ENCODE peak calls at places on chromosome 2, in nine cellular contexts. J is endodermal cell; Y is neural crest cell; C is mesenchymal stem cell; R is chondrocyte; D is CD4-positive, alpha-beta T cell; K is WTC11; M is HT1080; F is NB4. I is an unnamed sample.

GRCh38 chr2:128783896-128784295 is 465.2 kb upstream of the HS6ST1 start:
- DNase-seq in J (no peak), Y (no peak), C (no peak), R (no peak), D (no peak), K (no peak), M (no peak), F (no peak), I (no peak)

GRCh38 chr2:96262306-96262705 is 3.5 kb downstream of the TMEM127 start:
- DNase-seq in J (no peak), Y (no peak), C (no peak), R (no peak), D (no peak), K (no peak), M (no peak), F (no peak), I (no peak)

GRCh38 chr2:68721482-68722071 is 13.0 kb upstream of the ARHGAP25 start:
- DNase-seq in J (no peak), Y (no peak), C (no peak), R (no peak), D (no peak), K (no peak), M (peak), F (peak), I (no peak)

GRCh38 chr2:172927381-172928357 is 148.0 kb upstream of the MAP3K20 start:
- DNase-seq in J (no peak), Y (no peak), C (no peak), R (no peak), D (no peak), K (no peak), M (no peak), F (no peak), I (no peak)

GRCh38 chr2:7989823-7990222 is 692.0 kb upstream of the ID2 start:
- DNase-seq in J (no peak), Y (no peak), C (no peak), R (no peak), D (no peak), K (no peak), M (no peak), F (no peak), I (no peak)

GRCh38 chr2:129117427-129117826 is 798.8 kb upstream of the HS6ST1 start:
- DNase-seq in J (no peak), Y (no peak), C (peak), R (no peak), D (no peak), K (no peak), M (no peak), F (no peak), I (no peak)

GRCh38 chr2:35891936-35892335 is 463.6 kb upstream of the CRIM1 start:
- DNase-seq in J (no peak), Y (no peak), C (no peak), R (no peak), D (no peak), K (no peak), M (no peak), F (no peak), I (no peak)

GRCh38 chr2:42096869-42097591 is 49.2 kb downstream of the PKDCC start:
- DNase-seq in J (peak), Y (no peak), C (no peak), R (no peak), D (no peak), K (no peak), M (no peak), F (no peak), I (no peak)

GRCh38 chr2:47078541-47079482 is 76.3 kb downstream of the STPG4 start:
- DNase-seq in J (no peak), Y (no peak), C (no peak), R (no peak), D (no peak), K (no peak), M (no peak), F (no peak), I (no peak)

GRCh38 chr2:164178835-164179470 is 442.3 kb downstream of the GRB14 start:
- DNase-seq in J (no peak), Y (no peak), C (peak), R (no peak), D (no peak), K (no peak), M (peak), F (no peak), I (no peak)

GRCh38 chr2:176261136-176261535 is 8.1 kb upstream of the MTX2 start:
- DNase-seq in J (no peak), Y (no peak), C (no peak), R (no peak), D (no peak), K (no peak), M (no peak), F (no peak), I (no peak)

GRCh38 chr2:233384017-233384416 is 29.7 kb downstream of the DGKD start:
- DNase-seq in J (peak), Y (no peak), C (no peak), R (no peak), D (no peak), K (no peak), M (no peak), F (peak), I (no peak)

GRCh38 chr2:220569380-220569779 is 942.0 kb downstream of the SLC4A3 start:
- DNase-seq in J (no peak), Y (no peak), C (no peak), R (no peak), D (no peak), K (no peak), M (no peak), F (no peak), I (no peak)

GRCh38 chr2:225735844-225736243 is 336.3 kb downstream of the NYAP2 start:
- DNase-seq in J (no peak), Y (no peak), C (peak), R (no peak), D (no peak), K (no peak), M (peak), F (no peak), I (no peak)

GRCh38 chr2:102455061-102455670 is 17.9 kb upstream of the SLC9A4 start:
- DNase-seq in J (no peak), Y (no peak), C (no peak), R (no peak), D (no peak), K (no peak), M (no peak), F (no peak), I (no peak)

GRCh38 chr2:219965287-219965870 is 337.9 kb downstream of the SLC4A3 start:
- DNase-seq in J (peak), Y (no peak), C (no peak), R (no peak), D (no peak), K (peak), M (no peak), F (no peak), I (no peak)

GRCh38 chr2:6835467-6835866 is 30.2 kb downstream of the CMPK2 start:
- DNase-seq in J (no peak), Y (no peak), C (no peak), R (no peak), D (no peak), K (no peak), M (peak), F (no peak), I (no peak)

GRCh38 chr2:71681626-71682025 is 228.3 kb downstream of the DYSF start:
- DNase-seq in J (no peak), Y (no peak), C (no peak), R (no peak), D (no peak), K (peak), M (no peak), F (no peak), I (peak)

GRCh38 chr2:63856302-63856600 is 14.6 kb downstream of the UGP2 start:
- DNase-seq in J (no peak), Y (no peak), C (no peak), R (no peak), D (peak), K (no peak), M (no peak), F (no peak), I (no peak)

GRCh38 chr2:42101641-42102605 is 54.1 kb downstream of the PKDCC start:
- DNase-seq in J (peak), Y (peak), C (peak), R (no peak), D (peak), K (peak), M (no peak), F (no peak), I (no peak)

GRCh38 chr2:29295843-29296242 is 180.6 kb downstream of the CLIP4 start:
- DNase-seq in J (peak), Y (peak), C (no peak), R (no peak), D (no peak), K (peak), M (no peak), F (peak), I (no peak)

GRCh38 chr2:99654419-99654818 is 164.6 kb upstream of the REV1 start:
- DNase-seq in J (no peak), Y (no peak), C (no peak), R (no peak), D (no peak), K (no peak), M (peak), F (no peak), I (no peak)

GRCh38 chr2:173101687-173102086 is 26.0 kb downstream of the MAP3K20 start:
- DNase-seq in J (no peak), Y (no peak), C (peak), R (no peak), D (no peak), K (no peak), M (no peak), F (no peak), I (no peak)

GRCh38 chr2:238006500-238006899 is 39.7 kb downstream of the UBE2F start:
- DNase-seq in J (no peak), Y (no peak), C (no peak), R (no peak), D (no peak), K (no peak), M (no peak), F (no peak), I (no peak)

GRCh38 chr2:160255401-160255800 is 55.3 kb upstream of the ITGB6 start:
- DNase-seq in J (no peak), Y (no peak), C (no peak), R (no peak), D (no peak), K (no peak), M (no peak), F (no peak), I (no peak)

GRCh38 chr2:204849887-204850286 is 304.6 kb downstream of the PARD3B start:
- DNase-seq in J (no peak), Y (no peak), C (no peak), R (no peak), D (no peak), K (no peak), M (no peak), F (no peak), I (no peak)

GRCh38 chr2:45729753-45730512 is 78.5 kb downstream of the PRKCE start:
- DNase-seq in J (peak), Y (no peak), C (no peak), R (no peak), D (no peak), K (no peak), M (no peak), F (peak), I (no peak)

GRCh38 chr2:39429738-39430137 is 7.3 kb downstream of the MAP4K3 start:
- DNase-seq in J (no peak), Y (no peak), C (no peak), R (no peak), D (no peak), K (no peak), M (no peak), F (no peak), I (no peak)

GRCh38 chr2:79910643-79911042 is 393.9 kb downstream of the LRRTM1 start:
- DNase-seq in J (no peak), Y (no peak), C (no peak), R (no peak), D (no peak), K (no peak), M (peak), F (no peak), I (no peak)

GRCh38 chr2:9714630-9715214 is 83.9 kb upstream of the YWHAQ start:
- DNase-seq in J (no peak), Y (no peak), C (peak), R (no peak), D (no peak), K (no peak), M (no peak), F (no peak), I (no peak)

GRCh38 chr2:71798266-71799012 is 345.1 kb downstream of the DYSF start:
- DNase-seq in J (peak), Y (peak), C (peak), R (no peak), D (no peak), K (peak), M (peak), F (peak), I (no peak)

GRCh38 chr2:32952759-32953476 is 6.2 kb downstream of the LTBP1 start:
- DNase-seq in J (no peak), Y (no peak), C (no peak), R (no peak), D (no peak), K (no peak), M (no peak), F (no peak), I (no peak)

GRCh38 chr2:176650811-176651559 is 381.7 kb downstream of the MTX2 start:
- DNase-seq in J (no peak), Y (no peak), C (no peak), R (no peak), D (no peak), K (no peak), M (no peak), F (no peak), I (no peak)

GRCh38 chr2:31469648-31470047 is 55.1 kb upstream of the XDH start:
- DNase-seq in J (no peak), Y (no peak), C (no peak), R (no peak), D (no peak), K (no peak), M (no peak), F (no peak), I (no peak)

GRCh38 chr2:150167711-150168110 is 319.8 kb downstream of the RND3 start:
- DNase-seq in J (no peak), Y (no peak), C (peak), R (no peak), D (no peak), K (no peak), M (peak), F (no peak), I (no peak)